ENCODE peak calls at places on chromosomes 3 and 15, in eight cellular contexts. One of them, this sample, is unnamed.

GRCh38 chr3:11362600-11362999 is 90.4 kb downstream of the ATG7 start:
- DNase-seq in A549: no peak
- DNase-seq in glutamatergic neuron: no peak
- DNase-seq in NCI-H1105: no peak
- DNase-seq in Caki2: no peak
- DNase-seq in fibroblast of villous mesenchyme: no peak
- DNase-seq in NCI-H1417: no peak
- DNase-seq in NCI-H460: no peak
- DNase-seq in this sample: no peak

GRCh38 chr3:16906679-16907078 is 21.9 kb downstream of the PLCL2 start:
- DNase-seq in A549: peak; percentile 54
- DNase-seq in NCI-H1417: peak; percentile 21
- DNase-seq in NCI-H460: no peak
- DNase-seq in Caki2: no peak
- DNase-seq in glutamatergic neuron: no peak
- DNase-seq in NCI-H1105: no peak
- DNase-seq in fibroblast of villous mesenchyme: peak; percentile 34
- DNase-seq in this sample: no peak

GRCh38 chr3:127337911-127338531 is 50.2 kb upstream of the PRR20G start:
- DNase-seq in NCI-H460: no peak
- DNase-seq in NCI-H1105: no peak
- DNase-seq in A549: no peak
- DNase-seq in fibroblast of villous mesenchyme: no peak
- DNase-seq in glutamatergic neuron: no peak
- DNase-seq in NCI-H1417: no peak
- DNase-seq in Caki2: no peak
- DNase-seq in this sample: no peak

GRCh38 chr3:147369671-147370123 is 36.6 kb downstream of the ZIC4 start:
- DNase-seq in glutamatergic neuron: no peak
- DNase-seq in NCI-H1417: no peak
- DNase-seq in NCI-H460: no peak
- DNase-seq in NCI-H1105: no peak
- DNase-seq in Caki2: no peak
- DNase-seq in A549: no peak
- DNase-seq in fibroblast of villous mesenchyme: no peak
- DNase-seq in this sample: no peak

GRCh38 chr3:105752791-105753415 is 115.9 kb downstream of the CBLB start:
- DNase-seq in Caki2: no peak
- DNase-seq in fibroblast of villous mesenchyme: peak; percentile 38
- DNase-seq in NCI-H1105: no peak
- DNase-seq in NCI-H460: no peak
- DNase-seq in A549: no peak
- DNase-seq in glutamatergic neuron: no peak
- DNase-seq in NCI-H1417: no peak
- DNase-seq in this sample: no peak

GRCh38 chr15:27272446-27272845 is 301.5 kb downstream of the GABRG3 start:
- DNase-seq in NCI-H1105: no peak
- DNase-seq in glutamatergic neuron: no peak
- DNase-seq in fibroblast of villous mesenchyme: no peak
- DNase-seq in NCI-H460: no peak
- DNase-seq in NCI-H1417: no peak
- DNase-seq in Caki2: no peak
- DNase-seq in A549: no peak
- DNase-seq in this sample: no peak

GRCh38 chr15:95958417-95958816 is 372.1 kb upstream of the NR2F2 start:
- DNase-seq in NCI-H460: no peak
- DNase-seq in NCI-H1105: no peak
- DNase-seq in Caki2: no peak
- DNase-seq in A549: no peak
- DNase-seq in glutamatergic neuron: no peak
- DNase-seq in fibroblast of villous mesenchyme: peak; percentile 50
- DNase-seq in NCI-H1417: no peak
- DNase-seq in this sample: no peak

GRCh38 chr3:39166134-39166710 is 12.8 kb upstream of the CSRNP1 start:
- DNase-seq in NCI-H1417: no peak
- DNase-seq in Caki2: peak; percentile 31
- DNase-seq in fibroblast of villous mesenchyme: peak; percentile 96
- DNase-seq in NCI-H460: no peak
- DNase-seq in A549: peak; percentile 55
- DNase-seq in glutamatergic neuron: no peak
- DNase-seq in NCI-H1105: no peak
- DNase-seq in this sample: no peak

GRCh38 chr15:42053914-42054313 is 33.1 kb upstream of the PLA2G4E start:
- DNase-seq in NCI-H1417: no peak
- DNase-seq in A549: no peak
- DNase-seq in glutamatergic neuron: no peak
- DNase-seq in NCI-H1105: no peak
- DNase-seq in fibroblast of villous mesenchyme: no peak
- DNase-seq in NCI-H460: no peak
- DNase-seq in Caki2: no peak
- DNase-seq in this sample: no peak

GRCh38 chr3:29456901-29457300 is 176.0 kb downstream of the RBMS3 start:
- DNase-seq in NCI-H1417: no peak
- DNase-seq in fibroblast of villous mesenchyme: no peak
- DNase-seq in Caki2: no peak
- DNase-seq in glutamatergic neuron: no peak
- DNase-seq in A549: no peak
- DNase-seq in NCI-H460: no peak
- DNase-seq in NCI-H1105: no peak
- DNase-seq in this sample: no peak

GRCh38 chr3:81419196-81419595 is 342.2 kb downstream of the GBE1 start:
- DNase-seq in fibroblast of villous mesenchyme: peak; percentile 24
- DNase-seq in NCI-H460: peak; percentile 13
- DNase-seq in A549: peak; percentile 6
- DNase-seq in Caki2: no peak
- DNase-seq in NCI-H1417: no peak
- DNase-seq in NCI-H1105: no peak
- DNase-seq in glutamatergic neuron: no peak
- DNase-seq in this sample: no peak

GRCh38 chr3:128267541-128267940 is 114.3 kb downstream of the EEFSEC start:
- DNase-seq in Caki2: no peak
- DNase-seq in NCI-H460: no peak
- DNase-seq in A549: no peak
- DNase-seq in NCI-H1105: no peak
- DNase-seq in fibroblast of villous mesenchyme: no peak
- DNase-seq in NCI-H1417: no peak
- DNase-seq in glutamatergic neuron: no peak
- DNase-seq in this sample: no peak

GRCh38 chr3:183265157-183265642 is 12.1 kb downstream of the B3GNT5 start:
- DNase-seq in Caki2: no peak
- DNase-seq in A549: no peak
- DNase-seq in glutamatergic neuron: no peak
- DNase-seq in NCI-H460: no peak
- DNase-seq in NCI-H1417: no peak
- DNase-seq in NCI-H1105: peak; percentile 82
- DNase-seq in fibroblast of villous mesenchyme: peak; percentile 48
- DNase-seq in this sample: no peak

GRCh38 chr3:197309528-197310361 is 11.3 kb upstream of the DLG1 start:
- DNase-seq in glutamatergic neuron: no peak
- DNase-seq in fibroblast of villous mesenchyme: peak; percentile 93
- DNase-seq in A549: no peak
- DNase-seq in NCI-H460: peak; percentile 52
- DNase-seq in NCI-H1417: no peak
- DNase-seq in NCI-H1105: no peak
- DNase-seq in Caki2: peak; percentile 83
- DNase-seq in this sample: no peak

GRCh38 chr3:123089611-123090301 is 22.9 kb downstream of the PDIA5 start:
- DNase-seq in NCI-H1417: no peak
- DNase-seq in Caki2: no peak
- DNase-seq in NCI-H1105: no peak
- DNase-seq in NCI-H460: no peak
- DNase-seq in A549: no peak
- DNase-seq in glutamatergic neuron: no peak
- DNase-seq in fibroblast of villous mesenchyme: no peak
- DNase-seq in this sample: no peak

GRCh38 chr15:93515256-93516044 is 426.4 kb upstream of the RGMA start:
- DNase-seq in NCI-H460: no peak
- DNase-seq in glutamatergic neuron: no peak
- DNase-seq in NCI-H1417: no peak
- DNase-seq in A549: no peak
- DNase-seq in fibroblast of villous mesenchyme: no peak
- DNase-seq in NCI-H1105: no peak
- DNase-seq in Caki2: no peak
- DNase-seq in this sample: no peak

GRCh38 chr3:185397676-185398075 is 34.7 kb downstream of the MAP3K13 start:
- DNase-seq in Caki2: no peak
- DNase-seq in A549: no peak
- DNase-seq in NCI-H1105: no peak
- DNase-seq in NCI-H460: no peak
- DNase-seq in fibroblast of villous mesenchyme: no peak
- DNase-seq in NCI-H1417: no peak
- DNase-seq in glutamatergic neuron: peak; percentile 37
- DNase-seq in this sample: no peak

GRCh38 chr15:93562752-93563151 is 473.7 kb upstream of the RGMA start:
- DNase-seq in glutamatergic neuron: no peak
- DNase-seq in Caki2: no peak
- DNase-seq in NCI-H1417: no peak
- DNase-seq in fibroblast of villous mesenchyme: no peak
- DNase-seq in NCI-H1105: no peak
- DNase-seq in A549: no peak
- DNase-seq in NCI-H460: no peak
- DNase-seq in this sample: no peak

GRCh38 chr3:57952208-57952631 is 56.0 kb upstream of the FLNB start:
- DNase-seq in NCI-H460: peak; percentile 59
- DNase-seq in glutamatergic neuron: peak; percentile 35
- DNase-seq in NCI-H1105: no peak
- DNase-seq in fibroblast of villous mesenchyme: peak; percentile 95
- DNase-seq in Caki2: peak; percentile 88
- DNase-seq in NCI-H1417: no peak
- DNase-seq in A549: peak; percentile 87
- DNase-seq in this sample: no peak

GRCh38 chr15:74320358-74321247 is 46.8 kb downstream of the CYP11A1 start:
- DNase-seq in NCI-H1417: peak; percentile 59
- DNase-seq in NCI-H1105: no peak
- DNase-seq in glutamatergic neuron: peak; percentile 86
- DNase-seq in A549: peak; percentile 28
- DNase-seq in fibroblast of villous mesenchyme: peak; percentile 49
- DNase-seq in Caki2: no peak
- DNase-seq in NCI-H460: peak; percentile 49
- DNase-seq in this sample: no peak

GRCh38 chr3:151346292-151346691 is 16.9 kb upstream of the P2RY13 start:
- DNase-seq in glutamatergic neuron: no peak
- DNase-seq in Caki2: no peak
- DNase-seq in NCI-H1417: no peak
- DNase-seq in fibroblast of villous mesenchyme: no peak
- DNase-seq in A549: no peak
- DNase-seq in NCI-H460: no peak
- DNase-seq in NCI-H1105: no peak
- DNase-seq in this sample: no peak

GRCh38 chr15:90141646-90142045 is 39.4 kb upstream of the IDH2 start:
- DNase-seq in fibroblast of villous mesenchyme: peak; percentile 21
- DNase-seq in NCI-H1417: no peak
- DNase-seq in NCI-H460: no peak
- DNase-seq in A549: no peak
- DNase-seq in Caki2: no peak
- DNase-seq in glutamatergic neuron: no peak
- DNase-seq in NCI-H1105: no peak
- DNase-seq in this sample: no peak

GRCh38 chr3:50221413-50222168 is 14.4 kb upstream of the GNAI2 start:
- DNase-seq in A549: no peak
- DNase-seq in glutamatergic neuron: no peak
- DNase-seq in Caki2: no peak
- DNase-seq in NCI-H460: no peak
- DNase-seq in NCI-H1105: no peak
- DNase-seq in NCI-H1417: no peak
- DNase-seq in fibroblast of villous mesenchyme: no peak
- DNase-seq in this sample: no peak